ENCODE peak calls at places on chromosomes 16 and 17, in nine cellular contexts. E is psoas muscle; C is tibial nerve; W is endodermal cell; J is cardiac muscle cell; A is CD8-positive, alpha-beta T cell; U is dorsolateral prefrontal cortex; T is tibial artery; P is uterus. F is an unnamed sample.

GRCh38 chr17:65198653-65199382 is 61.6 kb downstream of the RGS9 start:
- DNase-seq in E (no peak), C (peak), W (peak), J (peak), A (no peak), U (no peak), T (no peak), P (peak), F (no peak)

GRCh38 chr16:49484936-49485335 is 111.3 kb downstream of the C16orf78 start:
- DNase-seq in E (peak), C (no peak), W (no peak), J (no peak), A (no peak), U (no peak), T (no peak), P (no peak), F (no peak)

GRCh38 chr17:47611372-47612350 is 38.1 kb upstream of the KPNB1 start:
- DNase-seq in E (no peak), C (no peak), W (no peak), J (no peak), A (no peak), U (no peak), T (no peak), P (no peak), F (no peak)

GRCh38 chr17:77096570-77097214 is 44.1 kb upstream of the SEC14L1 start:
- DNase-seq in E (no peak), C (peak), W (no peak), J (peak), A (no peak), U (no peak), T (peak), P (peak), F (no peak)

GRCh38 chr17:27247071-27247957 is 46.6 kb upstream of the WSB1 start:
- DNase-seq in E (peak), C (peak), W (no peak), J (peak), A (no peak), U (peak), T (peak), P (peak), F (no peak)

GRCh38 chr16:81485824-81486554 is 41.4 kb downstream of the CMIP start:
- DNase-seq in E (peak), C (no peak), W (no peak), J (peak), A (no peak), U (no peak), T (peak), P (no peak), F (no peak)

GRCh38 chr17:58328195-58329034 is at the start of gene TSPOAP1:
- DNase-seq in E (no peak), C (no peak), W (peak), J (no peak), A (peak), U (peak), T (no peak), P (no peak), F (no peak)

GRCh38 chr17:65102788-65103187 is 34.4 kb upstream of the RGS9 start:
- DNase-seq in E (no peak), C (no peak), W (no peak), J (peak), A (no peak), U (no peak), T (no peak), P (no peak), F (no peak)

GRCh38 chr17:81481815-81482505 is 30.6 kb downstream of the ACTG1 start:
- DNase-seq in E (no peak), C (no peak), W (no peak), J (no peak), A (no peak), U (no peak), T (no peak), P (no peak), F (no peak)

GRCh38 chr17:57109393-57110151 is 24.5 kb downstream of the AKAP1 start:
- DNase-seq in E (peak), C (no peak), W (peak), J (peak), A (no peak), U (peak), T (no peak), P (no peak), F (no peak)

GRCh38 chr17:45230787-45231480 is 9.2 kb downstream of the FMNL1 start:
- DNase-seq in E (peak), C (no peak), W (peak), J (peak), A (no peak), U (no peak), T (no peak), P (no peak), F (peak)

GRCh38 chr17:6642592-6642991 is 1.7 kb downstream of the TXNDC17 start:
- DNase-seq in E (no peak), C (no peak), W (no peak), J (no peak), A (no peak), U (no peak), T (no peak), P (no peak), F (no peak)

GRCh38 chr17:57369509-57369945 is 113.2 kb downstream of the MSI2 start:
- DNase-seq in E (no peak), C (no peak), W (no peak), J (peak), A (no peak), U (no peak), T (no peak), P (no peak), F (no peak)

DNA sequence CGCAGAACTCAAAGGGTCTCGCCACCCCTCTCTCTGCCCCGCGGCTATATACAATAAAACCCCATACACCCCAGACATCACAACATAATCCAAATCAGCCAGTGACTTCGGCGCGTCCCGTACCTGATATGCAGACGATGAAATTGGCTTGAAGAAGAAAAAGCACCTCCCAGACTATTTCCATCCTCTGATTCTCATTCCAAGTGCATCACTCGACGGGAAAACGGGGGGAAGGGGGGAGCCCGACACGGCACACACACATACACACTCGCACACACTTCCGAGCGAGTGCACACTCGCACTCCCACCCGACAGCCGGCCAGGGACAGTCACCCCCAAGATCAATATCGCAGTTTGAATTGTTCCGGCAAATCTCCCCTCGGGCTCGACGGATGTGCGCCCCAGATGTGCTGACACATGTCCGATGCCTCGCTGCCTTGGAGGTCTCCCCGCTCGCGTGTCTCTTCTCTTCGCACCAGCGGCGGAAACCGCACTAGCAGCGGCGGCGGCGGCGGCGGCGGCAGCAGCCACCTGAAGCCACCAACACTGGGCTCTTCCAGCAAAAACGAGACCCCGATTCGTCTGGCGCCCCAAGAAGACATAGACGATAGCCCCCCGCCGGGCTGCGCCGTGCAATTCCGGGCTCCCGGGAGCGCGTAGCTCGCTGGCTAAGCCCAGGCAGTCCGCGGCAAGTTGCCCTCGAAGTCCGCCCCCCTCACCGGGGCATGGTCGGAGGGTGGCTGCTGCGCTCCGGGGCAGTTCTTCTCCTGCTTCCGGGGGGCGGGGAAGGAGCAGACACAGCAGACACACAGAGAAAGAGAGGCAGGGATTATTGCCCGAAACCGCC is 688 bp downstream of the CA10 start:
- DNase-seq in E (peak), C (no peak), W (peak), J (no peak), A (no peak), U (no peak), T (no peak), P (no peak), F (no peak)
- H3K4me3 ChIP-seq in E (peak), C (no peak), W (peak), J (peak), A (no peak), U (peak), T (no peak), P (no peak), F (peak)

DNA sequence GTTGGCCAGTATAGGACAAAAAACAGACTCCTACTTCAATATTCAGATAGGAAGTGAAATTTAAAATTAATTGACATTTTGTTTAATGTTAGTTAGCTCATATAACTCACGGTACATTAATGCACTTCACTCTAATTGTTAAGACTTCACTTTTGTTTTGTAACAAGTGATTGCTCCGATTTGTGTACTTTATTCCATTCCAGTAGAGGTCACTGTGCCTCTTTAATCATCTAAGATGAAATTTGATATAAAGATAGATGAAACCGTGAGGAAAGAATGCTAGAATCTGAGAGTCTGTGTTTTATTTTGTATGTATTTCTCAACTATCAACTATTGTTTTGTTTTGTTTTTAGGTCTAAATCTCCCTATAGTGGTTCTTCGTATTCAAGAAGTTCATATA is 29.0 kb downstream of the RBBP6 start:
- DNase-seq in E (no peak), C (no peak), W (no peak), J (peak), A (no peak), U (no peak), T (no peak), P (no peak), F (no peak)
- TF ChIP-seq CTCF in E (peak), C (no peak), W (peak), J (peak), A (no peak), U (peak), T (peak), P (no peak), F (no peak)

GRCh38 chr16:100989-101388 is 23.0 kb downstream of the MPG start:
- DNase-seq in E (no peak), C (no peak), W (peak), J (no peak), A (no peak), U (no peak), T (no peak), P (no peak), F (no peak)
- H3K27ac ChIP-seq in E (peak), C (peak), W (no peak), J (no peak), A (no peak), U (peak), T (peak), P (peak), F (peak)

DNA sequence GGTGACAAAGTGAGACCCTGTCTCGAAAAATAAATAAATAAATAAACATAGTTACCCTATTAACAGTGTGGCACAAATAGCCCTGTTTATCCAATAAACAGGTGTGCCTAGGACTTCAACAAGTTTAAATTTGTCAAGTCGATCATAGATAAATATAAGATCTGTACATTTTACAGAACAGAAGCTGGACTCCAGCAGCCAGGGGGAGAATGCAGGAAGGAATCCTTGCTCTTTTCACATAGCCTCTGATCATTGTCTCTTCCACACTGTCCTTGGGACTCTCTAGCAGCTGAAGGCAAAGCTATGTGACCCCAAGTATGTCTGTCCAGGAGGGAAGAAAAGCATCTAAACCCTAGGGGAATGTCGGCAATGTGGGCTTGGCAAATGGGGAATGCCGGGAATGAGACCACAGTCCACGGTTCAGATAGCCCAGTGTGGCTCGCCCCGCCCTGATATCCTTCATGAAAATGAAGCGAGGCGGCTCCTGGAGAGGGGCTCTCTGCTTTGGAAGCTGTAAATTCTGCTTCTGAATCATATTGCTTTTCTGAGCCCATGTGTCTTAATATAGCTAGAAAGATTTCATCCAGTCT is 24.8 kb upstream of the GRB2 start:
- DNase-seq in E (no peak), C (no peak), W (peak), J (peak), A (no peak), U (no peak), T (no peak), P (no peak), F (no peak)
- H3K4me3 ChIP-seq in E (peak), C (no peak), W (no peak), J (no peak), A (no peak), U (no peak), T (no peak), P (no peak), F (peak)

DNA sequence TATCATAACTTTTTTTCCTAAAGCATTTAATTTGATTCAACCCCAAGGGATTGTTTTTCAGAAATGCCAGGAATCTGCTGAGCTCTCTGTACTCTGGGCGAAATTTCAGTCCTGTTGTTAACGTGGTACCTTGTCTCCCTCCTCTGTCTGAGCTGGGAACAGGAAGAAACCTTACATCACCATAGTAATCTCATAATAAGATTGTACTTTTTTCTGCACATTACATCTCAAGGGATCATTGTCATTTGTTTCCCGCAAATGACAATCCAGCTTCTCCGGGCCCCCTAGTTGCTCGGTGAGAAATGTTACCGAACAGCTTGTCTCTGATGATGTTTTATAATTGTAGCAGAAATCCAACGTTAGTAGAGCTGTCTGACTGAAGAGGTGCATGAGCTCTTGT is 152.7 kb upstream of the ERCC4 start:
- DNase-seq in E (no peak), C (no peak), W (no peak), J (no peak), A (no peak), U (peak), T (no peak), P (no peak), F (no peak)
- TF ChIP-seq CTCF in E (peak), C (no peak), W (peak), J (no peak), A (no peak), U (no peak), T (peak), P (no peak), F (no peak)

DNA sequence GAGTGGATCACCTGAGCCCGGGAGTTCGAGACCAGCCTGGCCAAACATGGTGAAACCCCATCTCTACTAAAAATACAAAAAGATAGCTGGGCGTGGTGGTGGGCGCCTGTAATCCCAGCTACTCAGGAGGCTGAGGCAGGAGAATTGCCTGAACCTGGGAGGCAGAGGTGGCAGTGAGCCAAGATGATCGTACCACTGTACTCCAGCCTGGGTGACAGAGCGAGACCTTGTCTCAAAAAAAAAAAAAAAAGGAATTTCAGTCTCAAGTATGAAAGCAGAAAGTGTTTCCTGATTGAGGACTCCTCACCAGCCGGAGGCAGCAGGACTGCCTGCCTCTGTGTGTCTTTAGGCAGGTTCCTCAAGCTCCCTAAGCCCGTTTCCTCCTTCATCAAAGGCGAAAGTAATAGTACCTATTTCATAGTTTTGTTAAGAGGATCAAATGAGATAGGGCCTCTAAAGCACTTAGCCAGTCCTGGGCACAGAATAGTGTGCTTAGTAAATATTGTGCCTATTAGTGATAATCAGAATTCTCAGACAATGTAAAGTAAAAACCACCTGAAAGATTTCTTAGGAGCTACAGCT is 9.0 kb downstream of the RAI1 start:
- DNase-seq in E (no peak), C (no peak), W (no peak), J (no peak), A (no peak), U (no peak), T (no peak), P (no peak), F (no peak)
- H3K27ac ChIP-seq in E (no peak), C (no peak), W (no peak), J (no peak), A (no peak), U (peak), T (no peak), P (no peak), F (no peak)

GRCh38 chr16:19163215-19163614 is 4.8 kb upstream of the SYT17 start:
- DNase-seq in E (no peak), C (no peak), W (no peak), J (no peak), A (no peak), U (no peak), T (no peak), P (no peak), F (no peak)
- H3K4me3 ChIP-seq in E (no peak), C (no peak), W (no peak), J (no peak), A (no peak), U (no peak), T (no peak), P (no peak), F (no peak)